ENCODE peak calls at places on chromosomes 2 and 18, in ten cellular contexts. J is SJCRH30; K is KBM-7; D is GM10248; H is NB4; I is hepatic stellate cell; L is NCI-H774; U is activated naive CD4-positive, alpha-beta T cell treated with anti-CD3 and anti-CD28 coated beads, Interleukin-2, amount 10 ng/mL, durations not matched to agents 7 days and 5 days; O is DMS 273 treated with DMSO at 0.1 percent for 48 hours; Q is CD4-positive, CD25-positive, alpha-beta regulatory T cell. P is an unnamed sample.

GRCh38 chr18:63924551-63924950 is 16.8 kb downstream of the SERPINB10 start:
- DNase-seq in D (no peak), Q (no peak), K (no peak), H (no peak), O (no peak), J (peak), L (no peak), I (no peak), U (no peak), P (no peak)

GRCh38 chr2:157821519-157822131 is 54.5 kb downstream of the ACVR1 start:
- DNase-seq in U (no peak), K (no peak), J (no peak), L (no peak), D (no peak), I (no peak), O (no peak), H (no peak), Q (no peak), P (no peak)

GRCh38 chr2:37892436-37893114 is 32.5 kb upstream of the RMDN2 start:
- DNase-seq in K (peak), D (peak), U (peak), I (no peak), H (peak), L (no peak), J (no peak), Q (peak), O (no peak), P (no peak)

GRCh38 chr2:76711490-76711889 is 810.7 kb downstream of the LRRTM4 start:
- DNase-seq in O (no peak), H (no peak), J (no peak), D (no peak), Q (no peak), I (no peak), U (no peak), L (peak), K (no peak), P (no peak)

GRCh38 chr2:238247841-238248440 is 8.1 kb upstream of the HES6 start:
- DNase-seq in O (no peak), H (no peak), K (no peak), U (no peak), J (no peak), L (no peak), I (no peak), Q (no peak), D (no peak), P (no peak)

GRCh38 chr18:46727177-46727576 is 29.7 kb downstream of the ST8SIA5 start:
- DNase-seq in I (no peak), K (no peak), O (no peak), Q (no peak), D (no peak), L (no peak), J (no peak), H (no peak), U (no peak), P (no peak)

GRCh38 chr2:70789304-70790078 is 952 bp downstream of the FIGLA start:
- DNase-seq in O (peak), J (peak), D (peak), L (no peak), K (peak), I (peak), U (peak), Q (peak), H (peak), P (peak)

GRCh38 chr2:216777637-216778273 is 82.1 kb downstream of the TNP1 start:
- DNase-seq in I (peak), L (peak), J (peak), U (peak), O (peak), Q (peak), H (peak), D (peak), K (peak), P (no peak)

GRCh38 chr2:187575081-187576067 is 21.1 kb upstream of the TFPI start:
- DNase-seq in I (no peak), Q (no peak), H (no peak), D (no peak), L (no peak), J (no peak), O (no peak), K (no peak), U (no peak), P (no peak)

GRCh38 chr2:205022751-205023150 is 477.5 kb downstream of the PARD3B start:
- DNase-seq in U (no peak), J (no peak), I (no peak), Q (no peak), D (no peak), H (no peak), K (no peak), O (no peak), L (no peak), P (no peak)

GRCh38 chr2:11446733-11447248 is 19.2 kb downstream of the E2F6 start:
- DNase-seq in K (peak), L (no peak), D (peak), J (peak), I (peak), U (peak), H (peak), O (peak), Q (peak), P (peak)

GRCh38 chr18:6777509-6777908 is 48.0 kb downstream of the ARHGAP28 start:
- DNase-seq in L (no peak), Q (no peak), O (no peak), K (no peak), H (no peak), U (no peak), D (no peak), I (no peak), J (no peak), P (no peak)

GRCh38 chr2:157486596-157487270 is 42.8 kb upstream of the CYTIP start:
- DNase-seq in O (no peak), H (no peak), Q (no peak), U (no peak), D (no peak), L (no peak), J (no peak), K (no peak), I (no peak), P (no peak)

GRCh38 chr18:66616523-66616983 is 12.7 kb upstream of the CDH19 start:
- DNase-seq in I (no peak), O (no peak), D (no peak), U (no peak), H (peak), L (no peak), J (no peak), Q (no peak), K (peak), P (no peak)

GRCh38 chr2:178804791-178805190 is 2.4 kb downstream of the TTN start:
- DNase-seq in K (peak), Q (peak), U (no peak), J (peak), I (peak), H (peak), D (peak), L (no peak), O (no peak), P (no peak)

GRCh38 chr2:238505119-238505891 is 78.6 kb downstream of the ASB1 start:
- DNase-seq in Q (peak), U (peak), I (no peak), L (no peak), J (no peak), H (no peak), D (no peak), K (no peak), O (no peak), P (no peak)

GRCh38 chr2:126858436-126858835 is 40.3 kb upstream of the TEX51 start:
- DNase-seq in D (no peak), Q (no peak), L (no peak), K (no peak), O (no peak), H (no peak), I (no peak), U (no peak), J (no peak), P (no peak)

GRCh38 chr2:190840572-190841172 is 39.9 kb upstream of the GLS start:
- DNase-seq in D (no peak), O (no peak), Q (no peak), L (no peak), J (peak), H (no peak), I (no peak), K (no peak), U (no peak), P (no peak)

GRCh38 chr2:172085460-172086159 is at the start of gene DLX1:
- DNase-seq in J (no peak), H (no peak), O (no peak), K (no peak), L (no peak), D (no peak), U (peak), I (no peak), Q (no peak), P (no peak)

GRCh38 chr18:7666195-7666776 is 99.2 kb downstream of the PTPRM start:
- DNase-seq in O (no peak), L (no peak), D (no peak), K (no peak), U (no peak), I (no peak), J (no peak), Q (no peak), H (no peak), P (no peak)

GRCh38 chr2:102418421-102418961 is 4.5 kb upstream of the IL18RAP start:
- DNase-seq in K (peak), U (no peak), Q (peak), J (no peak), L (no peak), O (no peak), H (peak), I (no peak), D (no peak), P (no peak)

P was measured in T-cell.